ENCODE peak calls at places on chromosome 20, in four cellular contexts. H is AG09309, L is astrocyte of the spinal cord, A is GM10248. R is an unnamed sample.

GRCh38 chr20:36575066-36575743 is 1.8 kb downstream of the TGIF2 start:
- DNase-seq in H (no peak), L (peak), A (peak), R (peak)

GRCh38 chr20:57869951-57870315 is 160.1 kb upstream of the PMEPA1 start:
- DNase-seq in H (no peak), L (no peak), A (no peak), R (no peak)

GRCh38 chr20:1674361-1674760 is 16.8 kb upstream of the SIRPG start:
- DNase-seq in H (no peak), L (no peak), A (no peak), R (no peak)

GRCh38 chr20:57589123-57589727 is 28.3 kb downstream of the PCK1 start:
- DNase-seq in H (no peak), L (no peak), A (no peak), R (no peak)

GRCh38 chr20:3103369-3104032 is 19.0 kb upstream of the AVP start:
- DNase-seq in H (no peak), L (no peak), A (no peak), R (no peak)

GRCh38 chr20:57600324-57601210 is 19.7 kb downstream of the ZBP1 start:
- DNase-seq in H (no peak), L (no peak), A (no peak), R (no peak)

GRCh38 chr20:25250508-25250907 is 2.6 kb downstream of the PYGB start:
- DNase-seq in H (no peak), L (peak), A (no peak), R (no peak)

GRCh38 chr20:48098099-48098498 is 312.8 kb upstream of the SULF2 start:
- DNase-seq in H (no peak), L (no peak), A (no peak), R (no peak)

GRCh38 chr20:57795347-57795697 is 85.5 kb upstream of the PMEPA1 start:
- DNase-seq in H (no peak), L (peak), A (no peak), R (no peak)

GRCh38 chr20:25056601-25057233 is 1.2 kb downstream of the ACSS1 start:
- DNase-seq in H (no peak), L (no peak), A (no peak), R (peak)

GRCh38 chr20:14953736-14954135 is 616.3 kb upstream of the FLRT3 start:
- DNase-seq in H (no peak), L (no peak), A (no peak), R (no peak)

GRCh38 chr20:41587523-41587922 is 30.7 kb downstream of the CHD6 start:
- DNase-seq in H (no peak), L (no peak), A (no peak), R (no peak)

GRCh38 chr20:973785-974194 is 28.3 kb downstream of the RSPO4 start:
- DNase-seq in H (peak), L (peak), A (peak), R (peak)

GRCh38 chr20:46438156-46438750 is 31.8 kb upstream of the ELMO2 start:
- DNase-seq in H (no peak), L (peak), A (peak), R (peak)

DNA sequence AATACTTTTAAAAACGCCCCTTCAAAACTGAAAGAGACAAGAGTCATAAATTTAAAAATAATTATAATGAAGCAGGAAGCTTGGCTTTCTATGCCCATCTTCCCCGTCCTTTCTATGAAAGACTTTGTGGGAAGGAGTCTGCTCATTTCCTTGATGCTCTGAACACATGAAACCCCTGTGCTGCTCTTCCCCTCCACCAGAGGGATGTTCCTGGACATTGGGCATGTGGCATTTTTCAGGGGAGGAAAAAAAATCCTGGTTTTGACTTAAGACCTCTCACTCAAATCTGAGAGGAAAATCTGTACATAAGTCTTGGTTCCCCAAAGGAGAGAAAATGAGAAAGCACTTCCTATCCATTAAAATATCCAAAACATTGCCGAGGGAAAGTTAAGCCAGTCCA is 393.0 kb downstream of the PAX1 start:
- DNase-seq in H (no peak), L (no peak), A (no peak), R (no peak)
- TF ChIP-seq CTCF in H (no peak), L (no peak), A (no peak), R (no peak)

DNA sequence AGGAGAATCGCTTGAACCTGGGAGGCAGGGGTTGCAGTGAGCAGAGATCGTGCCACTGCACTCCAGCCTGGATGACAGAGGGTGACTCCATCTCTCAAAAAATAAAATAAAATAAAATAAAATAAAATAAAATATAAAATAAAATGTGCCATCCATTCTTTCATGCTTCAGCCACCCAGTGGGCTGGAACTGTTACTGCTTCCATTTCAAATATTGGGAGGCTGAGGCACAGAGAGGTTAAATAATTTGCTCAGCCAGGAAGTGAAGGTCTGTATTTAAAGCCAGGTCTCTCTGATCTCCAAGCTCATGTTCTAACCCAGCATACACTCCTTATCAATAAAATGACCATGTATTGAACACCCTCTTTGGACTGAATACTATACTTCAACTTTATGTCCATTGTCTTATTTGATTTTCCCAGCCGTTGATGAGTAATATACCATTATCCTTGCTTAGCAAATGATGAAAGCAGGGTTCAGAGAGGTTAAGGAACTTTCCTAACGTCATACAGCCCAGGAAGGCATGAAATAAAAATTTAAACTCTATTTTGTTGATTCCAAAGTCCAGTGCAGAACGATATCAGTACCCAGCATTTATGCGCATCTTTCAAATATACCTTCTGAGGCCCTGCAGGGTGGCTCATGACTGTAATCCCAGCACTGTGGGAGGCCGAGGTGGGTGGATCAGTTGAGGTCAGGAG is 25.8 kb upstream of the SLC9A8 start:
- DNase-seq in H (no peak), L (peak), A (no peak), R (no peak)
- TF ChIP-seq CTCF in H (peak), L (peak), A (no peak), R (no peak)

GRCh38 chr20:6185268-6185667 is 62.4 kb upstream of the FERMT1 start:
- DNase-seq in H (no peak), L (no peak), A (no peak), R (no peak)
- TF ChIP-seq CTCF in H (no peak), L (no peak), A (no peak), R (no peak)

DNA sequence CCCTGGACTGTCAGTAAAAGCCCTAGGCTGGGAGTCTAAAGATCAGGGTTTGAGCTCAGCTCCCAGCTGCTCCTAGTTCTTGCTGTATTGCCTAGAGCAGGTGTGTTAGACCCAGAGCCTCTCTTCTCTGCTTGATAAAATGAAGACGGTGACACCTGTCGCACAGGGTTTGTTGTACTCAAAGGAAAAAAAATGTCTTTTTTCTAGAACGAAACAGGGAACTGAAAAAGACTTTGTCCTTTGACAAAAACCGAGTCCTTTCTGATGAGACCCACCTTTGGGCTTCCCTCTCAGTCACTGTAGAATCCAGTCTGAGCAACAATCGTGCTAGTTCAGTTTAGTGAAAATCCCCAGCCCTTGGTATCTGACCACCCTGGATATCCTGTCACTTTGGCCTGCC is 102.1 kb upstream of the LAMP5 start:
- DNase-seq in H (no peak), L (no peak), A (peak), R (no peak)
- TF ChIP-seq CTCF in H (no peak), L (no peak), A (no peak), R (no peak)

GRCh38 chr20:35003211-35004031 is 47.8 kb downstream of the MYH7B start:
- DNase-seq in H (no peak), L (no peak), A (no peak), R (no peak)

GRCh38 chr20:35002426-35003210 is 47.0 kb downstream of the MYH7B start:
- DNase-seq in H (no peak), L (no peak), A (no peak), R (no peak)

GRCh38 chr20:35000922-35001595 is 45.4 kb downstream of the MYH7B start:
- DNase-seq in H (no peak), L (no peak), A (no peak), R (no peak)

GRCh38 chr20:35000311-35000921 is 44.7 kb downstream of the MYH7B start:
- DNase-seq in H (no peak), L (no peak), A (no peak), R (no peak)

GRCh38 chr20:35001596-35002362 is 46.1 kb downstream of the MYH7B start:
- DNase-seq in H (no peak), L (no peak), A (no peak), R (no peak)
- TF ChIP-seq CTCF in H (peak), L (peak), A (peak), R (peak)

DNA sequence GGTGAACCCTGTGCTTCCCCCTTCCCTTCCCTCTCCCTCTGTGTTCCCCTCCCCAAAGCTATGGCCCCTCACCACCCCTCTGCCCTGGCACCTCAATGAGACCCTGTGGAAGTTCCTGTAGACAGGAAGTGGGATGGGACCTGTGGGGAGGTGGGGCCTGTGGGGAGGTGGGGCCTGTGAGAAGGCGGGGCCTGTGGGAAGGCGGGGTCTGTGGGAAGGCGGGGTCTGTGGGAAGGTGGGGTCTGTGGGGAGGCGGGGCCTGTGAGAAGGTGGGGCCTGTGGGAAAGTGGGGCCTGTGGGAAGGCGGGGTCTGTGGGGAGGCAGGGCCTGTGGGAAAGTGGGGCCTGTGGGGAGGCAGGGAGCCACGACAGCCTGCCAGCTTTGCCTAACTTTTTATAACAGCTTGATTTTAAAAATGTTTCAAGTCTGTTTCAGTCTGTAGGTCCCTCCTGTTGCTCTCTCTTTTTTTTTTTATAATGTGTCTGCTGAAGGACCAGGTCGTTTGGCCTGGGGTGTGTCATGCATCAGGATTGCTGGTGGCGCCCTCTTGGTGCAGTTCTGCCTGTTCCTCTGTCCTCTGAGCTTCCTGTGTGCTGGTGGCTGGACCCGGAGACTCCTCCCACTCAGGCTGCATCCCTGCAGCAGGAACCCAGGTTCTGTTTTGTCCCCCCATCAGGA is 70.5 kb upstream of the SLCO4A1 start:
- DNase-seq in H (no peak), L (no peak), A (peak), R (peak)
- TF ChIP-seq CTCF in H (no peak), L (no peak), A (no peak), R (no peak)

GRCh38 chr20:34072778-34073177 is 39.3 kb downstream of the EIF2S2 start:
- DNase-seq in H (no peak), L (no peak), A (no peak), R (no peak)

GRCh38 chr20:34068001-34068400 is 44.0 kb downstream of the EIF2S2 start:
- DNase-seq in H (no peak), L (no peak), A (no peak), R (no peak)

GRCh38 chr20:34072076-34072475 is 40.0 kb downstream of the EIF2S2 start:
- DNase-seq in H (no peak), L (no peak), A (no peak), R (no peak)

GRCh38 chr20:34069341-34070078 is 42.5 kb downstream of the EIF2S2 start:
- DNase-seq in H (peak), L (peak), A (peak), R (peak)

GRCh38 chr20:34070079-34070439 is 42.0 kb downstream of the EIF2S2 start:
- DNase-seq in H (no peak), L (no peak), A (no peak), R (no peak)
- TF ChIP-seq CTCF in H (no peak), L (no peak), A (no peak), R (no peak)

DNA sequence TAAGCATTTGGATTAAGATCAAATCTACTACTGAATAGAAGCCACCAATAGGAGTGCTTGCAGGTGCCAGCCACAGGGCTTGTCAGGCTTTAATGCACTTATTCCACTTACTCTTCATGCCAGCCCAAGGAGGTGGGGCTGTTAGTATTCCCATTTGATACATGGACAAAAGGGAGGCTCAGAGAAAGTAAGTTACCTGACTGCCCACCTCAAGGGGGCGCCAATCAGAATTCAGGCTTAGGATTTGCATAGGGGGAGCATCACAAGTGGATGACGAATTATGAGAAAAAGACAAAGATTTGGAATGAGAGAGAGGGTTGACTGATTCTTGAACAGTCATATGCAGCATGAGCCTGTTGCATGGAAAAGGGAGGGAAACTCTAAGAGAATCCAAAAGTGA is 188.4 kb upstream of the TSHZ2 start:
- DNase-seq in H (no peak), L (no peak), A (no peak), R (no peak)
- TF ChIP-seq CTCF in H (no peak), L (no peak), A (no peak), R (no peak)

GRCh38 chr20:35395728-35396127 is 16.0 kb downstream of the UQCC1 start:
- DNase-seq in H (peak), L (peak), A (no peak), R (no peak)
- TF ChIP-seq CTCF in H (peak), L (peak), A (no peak), R (no peak)

R was measured in GM13976.